ENCODE peak calls at places on chromosomes 5 and 9, in seven cellular contexts. V is HCT116, W is H1, G is SK-N-SH, L is GM12878, X is K562, R is HepG2. P is an unnamed sample.
A peak's percentile ranks its signal among the peaks of the same experiment; 100 is the strongest.

GRCh38 chr5:58505971-58506640 is 14.9 kb downstream of the GAPT start:
- DNase-seq in V (no peak), W (no peak), G (no peak), L (no peak), X (no peak), R (no peak), P (no peak)

GRCh38 chr9:87445646-87446045 is 52.0 kb upstream of the DAPK1 start:
- DNase-seq in V (peak; percentile 43), W (no peak), G (no peak), L (peak; percentile 44), X (peak; percentile 70), R (no peak), P (peak; percentile 16)

GRCh38 chr5:149181702-149182101 is 40.4 kb downstream of the ABLIM3 start:
- DNase-seq in V (no peak), W (no peak), G (no peak), L (no peak), X (no peak), R (no peak), P (no peak)

GRCh38 chr9:93132287-93132927 is 1.6 kb downstream of the NINJ1 start:
- DNase-seq in V (no peak), W (no peak), G (no peak), L (no peak), X (no peak), R (no peak), P (no peak)

GRCh38 chr5:96537386-96537785 is 104.3 kb upstream of the PCSK1 start:
- DNase-seq in V (no peak), W (no peak), G (no peak), L (no peak), X (no peak), R (no peak), P (no peak)

GRCh38 chr5:100731768-100732167 is 171.3 kb downstream of the ST8SIA4 start:
- DNase-seq in V (no peak), W (no peak), G (no peak), L (peak; percentile 52), X (no peak), R (no peak), P (no peak)

GRCh38 chr5:115366223-115366622 is 69.8 kb upstream of the CCDC112 start:
- DNase-seq in V (no peak), W (no peak), G (peak; percentile 22), L (no peak), X (peak; percentile 21), R (no peak), P (peak; percentile 27)

GRCh38 chr5:57681942-57682341 is 199.3 kb upstream of the ACTBL2 start:
- DNase-seq in V (no peak), W (no peak), G (no peak), L (no peak), X (no peak), R (no peak), P (no peak)

GRCh38 chr5:161734741-161735140 is 49.2 kb downstream of the GABRA6 start:
- DNase-seq in V (no peak), W (no peak), G (no peak), L (no peak), X (no peak), R (no peak), P (no peak)

GRCh38 chr9:110750272-110750671 is 81.7 kb downstream of the MUSK start:
- DNase-seq in V (no peak), W (no peak), G (no peak), L (no peak), X (no peak), R (no peak), P (no peak)

GRCh38 chr5:36367524-36367923 is 65.8 kb upstream of the RANBP3L start:
- DNase-seq in V (no peak), W (no peak), G (no peak), L (no peak), X (no peak), R (no peak), P (no peak)

GRCh38 chr9:38408719-38409118 is 15.5 kb downstream of the IGFBPL1 start:
- DNase-seq in V (no peak), W (no peak), G (no peak), L (no peak), X (no peak), R (no peak), P (no peak)

GRCh38 chr5:55578771-55579170 is 44.0 kb upstream of the PLPP1 start:
- DNase-seq in V (no peak), W (no peak), G (no peak), L (no peak), X (no peak), R (no peak), P (no peak)

GRCh38 chr9:98117984-98118639 is 910 bp downstream of the TRIM14 start:
- DNase-seq in V (peak; percentile 24), W (no peak), G (peak; percentile 43), L (no peak), X (peak; percentile 86), R (peak; percentile 82), P (no peak)

GRCh38 chr5:68409259-68409658 is 193.7 kb downstream of the PIK3R1 start:
- DNase-seq in V (no peak), W (no peak), G (no peak), L (no peak), X (no peak), R (no peak), P (no peak)

GRCh38 chr5:71693828-71694427 is 25.1 kb upstream of the CARTPT start:
- DNase-seq in V (no peak), W (no peak), G (peak; percentile 61), L (no peak), X (peak; percentile 32), R (peak; percentile 87), P (peak; percentile 47)

GRCh38 chr9:129597355-129598088 is 23.4 kb downstream of the C9orf50 start:
- DNase-seq in V (peak; percentile 86), W (no peak), G (peak; percentile 70), L (no peak), X (no peak), R (peak; percentile 93), P (no peak)

GRCh38 chr5:97127727-97128126 is 14.7 kb downstream of the LIX1 start:
- DNase-seq in V (no peak), W (no peak), G (no peak), L (no peak), X (no peak), R (no peak), P (no peak)

GRCh38 chr9:20593551-20593950 is 28.7 kb downstream of the MLLT3 start:
- DNase-seq in V (no peak), W (no peak), G (no peak), L (no peak), X (no peak), R (no peak), P (no peak)

GRCh38 chr9:129234491-129234890 is 56.4 kb upstream of the IER5L start:
- DNase-seq in V (no peak), W (no peak), G (no peak), L (no peak), X (no peak), R (no peak), P (no peak)

GRCh38 chr5:179342577-179342976 is 2.7 kb downstream of the ADAMTS2 start:
- DNase-seq in V (no peak), W (no peak), G (peak; percentile 78), L (no peak), X (no peak), R (no peak), P (no peak)

GRCh38 chr5:68369436-68370125 is 154.0 kb downstream of the PIK3R1 start:
- DNase-seq in V (no peak), W (no peak), G (no peak), L (peak; percentile 54), X (no peak), R (no peak), P (no peak)

GRCh38 chr5:42429694-42430093 is 6.5 kb downstream of the GHR start:
- DNase-seq in V (no peak), W (no peak), G (no peak), L (no peak), X (no peak), R (no peak), P (no peak)

DNA sequence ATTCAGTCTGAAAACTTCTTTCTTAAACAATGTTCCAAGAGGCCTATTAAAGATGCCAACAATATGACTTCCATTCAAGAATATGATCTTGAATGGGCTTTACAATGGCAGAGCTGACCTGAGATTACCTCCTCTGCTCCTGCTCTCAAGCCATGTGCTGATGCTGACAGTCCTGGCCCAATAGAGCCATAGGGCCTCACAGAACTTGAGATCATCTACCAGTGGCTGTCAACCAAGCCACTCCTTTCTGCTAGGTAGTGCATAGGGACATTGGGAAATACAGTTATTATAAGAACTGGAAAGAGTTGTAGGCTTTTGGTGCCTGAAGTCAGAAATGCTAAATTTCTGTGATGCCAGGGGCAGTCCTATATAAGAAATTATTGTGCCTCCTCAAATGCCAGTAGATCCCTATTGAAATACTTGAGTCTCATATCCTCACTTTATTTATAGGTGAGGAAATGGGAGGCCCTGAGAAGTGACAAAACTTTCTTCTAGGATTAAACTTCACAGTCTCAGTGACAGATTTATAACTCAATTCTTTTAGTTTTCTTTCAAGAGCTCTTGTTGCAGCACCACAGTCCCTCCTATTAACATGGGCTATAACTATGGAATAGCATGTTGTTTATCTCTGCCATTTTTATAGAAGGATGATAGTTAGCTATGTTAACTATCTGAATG is 10.9 kb downstream of the GHR start:
- DNase-seq in V (no peak), W (no peak), G (no peak), L (no peak), X (no peak), R (no peak), P (no peak)
- H3K4me1 ChIP-seq in V (no peaks in the 10 kb centered on the region), W (no peaks in the 10 kb centered on the region), G (no peaks in the 10 kb centered on the region), L (no peaks in the 10 kb centered on the region), X (no peaks in the 10 kb centered on the region), R (no peaks in the 10 kb centered on the region), P (no peaks in the 10 kb centered on the region)

GRCh38 chr9:8863886-8864881 is 1064.6 kb upstream of the DMAC1 start:
- DNase-seq in V (no peak), W (no peak), G (no peak), L (no peak), X (no peak), R (no peak), P (no peak)
- H3K9ac ChIP-seq in V (no peak overlapping the region), W (no peak overlapping the region), G (no peak overlapping the region), L (no peak overlapping the region), X (no peak overlapping the region), R (no peak overlapping the region), P (no peak overlapping the region)

GRCh38 chr9:125262217-125262991 is 778 bp downstream of the GAPVD1 start:
- DNase-seq in V (no peak), W (no peak), G (no peak), L (no peak), X (peak; percentile 68), R (peak; percentile 15), P (no peak)
- TF ChIP-seq YY1 in V (no peak), W (no peak), G (no peak), L (no peak), X (no peak), R (no peak), P (no peak)

GRCh38 chr9:137201205-137201868 is 796 bp upstream of the TPRN start:
- DNase-seq in V (no peak), W (no peak), G (no peak), L (no peak), X (no peak), R (no peak), P (no peak)

GRCh38 chr9:137200311-137201204 is at the start of gene TPRN:
- DNase-seq in V (peak; percentile 96), W (peak; percentile 96), G (peak; percentile 100), L (peak; percentile 95), X (peak; percentile 100), R (peak; percentile 99), P (peak; percentile 99)

GRCh38 chr9:137204731-137205125 is 720 bp downstream of the TMEM203 start:
- DNase-seq in V (no peak), W (no peak), G (no peak), L (no peak), X (no peak), R (no peak), P (no peak)

GRCh38 chr9:137205126-137206069 is at the start of the genes NDOR1 and TMEM203:
- DNase-seq in V (peak; percentile 62), W (no peak), G (peak; percentile 99), L (peak; percentile 19), X (peak; percentile 93), R (peak; percentile 75), P (peak; percentile 82)

GRCh38 chr9:137202966-137203365 is 2.4 kb upstream of the TPRN start:
- DNase-seq in V (no peak), W (no peak), G (no peak), L (no peak), X (no peak), R (no peak), P (no peak)
- H3K4me1 ChIP-seq in V (peaks cover 54% of the 10 kb centered on the region), W (peaks cover 23% of the 10 kb centered on the region), G (peaks cover 22% of the 10 kb centered on the region), L (peaks cover 43% of the 10 kb centered on the region), X (peaks cover 41% of the 10 kb centered on the region), R (peaks cover 60% of the 10 kb centered on the region), P (peaks cover 26% of the 10 kb centered on the region)